ENCODE peak calls at places on chromosome 4, in six cellular contexts. X, S, E, F, M and Z are unnamed samples.

GRCh38 chr4:93334003-93334402 is 494.6 kb upstream of the ATOH1 start:
- DNase-seq in X (no peak), S (no peak), E (peak), F (no peak), M (no peak), Z (no peak)

GRCh38 chr4:164058775-164059174 is 564.3 kb downstream of the TMA16 start:
- DNase-seq in X (no peak), S (no peak), E (no peak), F (no peak), M (no peak), Z (no peak)

GRCh38 chr4:118865091-118865708 is 23.5 kb upstream of the SYNPO2 start:
- DNase-seq in X (no peak), S (no peak), E (peak), F (peak), M (peak), Z (peak)

GRCh38 chr4:137531951-137532868 is at the start of gene PCDH18:
- DNase-seq in X (no peak), S (no peak), E (peak), F (peak), M (peak), Z (peak)

GRCh38 chr4:1952046-1952700 is 56.6 kb downstream of the NELFA start:
- DNase-seq in X (no peak), S (no peak), E (no peak), F (no peak), M (no peak), Z (no peak)

GRCh38 chr4:60201052-60201673 is 999.0 kb upstream of the ADGRL3 start:
- DNase-seq in X (peak), S (no peak), E (peak), F (peak), M (peak), Z (peak)

GRCh38 chr4:59971952-59972351 is 1228.2 kb upstream of the ADGRL3 start:
- DNase-seq in X (no peak), S (no peak), E (no peak), F (no peak), M (no peak), Z (no peak)

GRCh38 chr4:165005352-165005751 is 26.4 kb upstream of the TRIM60 start:
- DNase-seq in X (no peak), S (no peak), E (no peak), F (no peak), M (no peak), Z (no peak)

GRCh38 chr4:972651-973424 is 531 bp downstream of the DGKQ start:
- DNase-seq in X (peak), S (peak), E (peak), F (peak), M (no peak), Z (peak)

GRCh38 chr4:55840956-55841355 is 12.5 kb upstream of the EXOC1 start:
- DNase-seq in X (no peak), S (no peak), E (no peak), F (no peak), M (no peak), Z (no peak)

GRCh38 chr4:13411942-13412341 is 72.2 kb downstream of the RAB28 start:
- DNase-seq in X (no peak), S (no peak), E (no peak), F (no peak), M (no peak), Z (no peak)

GRCh38 chr4:53019485-53020382 is 157.6 kb downstream of the RASL11B start:
- DNase-seq in X (no peak), S (no peak), E (peak), F (peak), M (peak), Z (peak)

GRCh38 chr4:11765849-11766453 is 337.3 kb upstream of the HS3ST1 start:
- DNase-seq in X (no peak), S (no peak), E (peak), F (peak), M (peak), Z (no peak)

GRCh38 chr4:119300072-119300387 is 21.9 kb downstream of the FABP2 start:
- DNase-seq in X (no peak), S (peak), E (peak), F (peak), M (no peak), Z (peak)

GRCh38 chr4:148454835-148455234 is 12.6 kb upstream of the NR3C2 start:
- DNase-seq in X (no peak), S (no peak), E (no peak), F (no peak), M (peak), Z (peak)

GRCh38 chr4:44722001-44722400 is 4.4 kb downstream of the GNPDA2 start:
- DNase-seq in X (no peak), S (no peak), E (peak), F (no peak), M (no peak), Z (no peak)

GRCh38 chr4:7421356-7422097 is 13.2 kb downstream of the PSAPL1 start:
- DNase-seq in X (no peak), S (no peak), E (no peak), F (no peak), M (no peak), Z (no peak)

GRCh38 chr4:7161721-7162214 is 30.6 kb upstream of the SORCS2 start:
- DNase-seq in X (no peak), S (no peak), E (no peak), F (no peak), M (no peak), Z (no peak)

GRCh38 chr4:110132822-110133719 is 65.3 kb downstream of the ELOVL6 start:
- DNase-seq in X (no peak), S (no peak), E (no peak), F (no peak), M (no peak), Z (no peak)

GRCh38 chr4:85370400-85371032 is 104.4 kb upstream of the ARHGAP24 start:
- DNase-seq in X (no peak), S (no peak), E (peak), F (peak), M (peak), Z (peak)

GRCh38 chr4:165079476-165079875 is 25.8 kb downstream of the TRIM75 start:
- DNase-seq in X (no peak), S (no peak), E (peak), F (no peak), M (peak), Z (no peak)

GRCh38 chr4:58590714-58591113 is 1480.5 kb upstream of the IGFBP7 start:
- DNase-seq in X (no peak), S (no peak), E (peak), F (peak), M (peak), Z (no peak)

GRCh38 chr4:101846550-101846949 is 56.0 kb downstream of the BANK1 start:
- DNase-seq in X (no peak), S (no peak), E (peak), F (no peak), M (peak), Z (no peak)